ENCODE peak calls at places on chromosome 1, in six cellular contexts. One of them, this sample, is unnamed.

GRCh38 chr1:57748696-57749095 is 324.8 kb upstream of the DAB1 start:
- DNase-seq in NCI-H1105: no peak
- DNase-seq in tibial nerve: no peak
- DNase-seq in pons: no peak
- DNase-seq in trophoblast cell: no peak
- DNase-seq in activated CD8-positive, alpha-beta memory T cell treated with anti-CD3 and anti-CD28 coated beads, Interleukin-2, amount 10 ng/mL, durations not matched to agents 7 days and 5 days: no peak
- DNase-seq in this sample: no peak

GRCh38 chr1:75257424-75257823 is 123.2 kb downstream of the LHX8 start:
- DNase-seq in NCI-H1105: no peak
- DNase-seq in tibial nerve: no peak
- DNase-seq in pons: no peak
- DNase-seq in trophoblast cell: no peak
- DNase-seq in activated CD8-positive, alpha-beta memory T cell treated with anti-CD3 and anti-CD28 coated beads, Interleukin-2, amount 10 ng/mL, durations not matched to agents 7 days and 5 days: no peak
- DNase-seq in this sample: no peak

GRCh38 chr1:172002725-172003345 is 161.5 kb downstream of the DNM3 start:
- DNase-seq in NCI-H1105: no peak
- DNase-seq in tibial nerve: no peak
- DNase-seq in pons: peak
- DNase-seq in trophoblast cell: no peak
- DNase-seq in activated CD8-positive, alpha-beta memory T cell treated with anti-CD3 and anti-CD28 coated beads, Interleukin-2, amount 10 ng/mL, durations not matched to agents 7 days and 5 days: no peak
- DNase-seq in this sample: peak

GRCh38 chr1:215744419-215744818 is 177.3 kb downstream of the KCTD3 start:
- DNase-seq in NCI-H1105: no peak
- DNase-seq in tibial nerve: no peak
- DNase-seq in pons: no peak
- DNase-seq in trophoblast cell: no peak
- DNase-seq in activated CD8-positive, alpha-beta memory T cell treated with anti-CD3 and anti-CD28 coated beads, Interleukin-2, amount 10 ng/mL, durations not matched to agents 7 days and 5 days: no peak
- DNase-seq in this sample: no peak

GRCh38 chr1:19619697-19620384 is 24.3 kb upstream of the NBL1 start:
- DNase-seq in NCI-H1105: no peak
- DNase-seq in tibial nerve: no peak
- DNase-seq in pons: no peak
- DNase-seq in trophoblast cell: no peak
- DNase-seq in activated CD8-positive, alpha-beta memory T cell treated with anti-CD3 and anti-CD28 coated beads, Interleukin-2, amount 10 ng/mL, durations not matched to agents 7 days and 5 days: no peak
- DNase-seq in this sample: no peak

GRCh38 chr1:92879316-92879968 is 47.6 kb downstream of the RPL5 start:
- DNase-seq in NCI-H1105: no peak
- DNase-seq in tibial nerve: no peak
- DNase-seq in pons: peak
- DNase-seq in trophoblast cell: no peak
- DNase-seq in activated CD8-positive, alpha-beta memory T cell treated with anti-CD3 and anti-CD28 coated beads, Interleukin-2, amount 10 ng/mL, durations not matched to agents 7 days and 5 days: no peak
- DNase-seq in this sample: no peak

GRCh38 chr1:61163355-61163754 is 81.0 kb downstream of the NFIA start:
- DNase-seq in NCI-H1105: no peak
- DNase-seq in tibial nerve: no peak
- DNase-seq in pons: no peak
- DNase-seq in trophoblast cell: no peak
- DNase-seq in activated CD8-positive, alpha-beta memory T cell treated with anti-CD3 and anti-CD28 coated beads, Interleukin-2, amount 10 ng/mL, durations not matched to agents 7 days and 5 days: no peak
- DNase-seq in this sample: no peak

GRCh38 chr1:169538998-169539871 is 47.0 kb downstream of the F5 start:
- DNase-seq in NCI-H1105: no peak
- DNase-seq in tibial nerve: no peak
- DNase-seq in pons: no peak
- DNase-seq in trophoblast cell: no peak
- DNase-seq in activated CD8-positive, alpha-beta memory T cell treated with anti-CD3 and anti-CD28 coated beads, Interleukin-2, amount 10 ng/mL, durations not matched to agents 7 days and 5 days: no peak
- DNase-seq in this sample: no peak

GRCh38 chr1:157496121-157496526 is 56.2 kb downstream of the FCRL5 start:
- DNase-seq in NCI-H1105: peak
- DNase-seq in tibial nerve: no peak
- DNase-seq in pons: peak
- DNase-seq in trophoblast cell: peak
- DNase-seq in activated CD8-positive, alpha-beta memory T cell treated with anti-CD3 and anti-CD28 coated beads, Interleukin-2, amount 10 ng/mL, durations not matched to agents 7 days and 5 days: peak
- DNase-seq in this sample: peak

This sample was measured in nucleus accumbens.